ENCODE peak calls at places on chromosomes 2 and 18, in seven cellular contexts. One of them, this sample, is unnamed.

GRCh38 chr18:78758496-78758895 is 221.1 kb upstream of the SALL3 start:
- DNase-seq in IMR-90: no peak
- DNase-seq in mesendoderm: no peak
- DNase-seq in mesenchymal stem cell: no peak
- DNase-seq in neuronal stem cell: no peak
- DNase-seq in H1: no peak
- DNase-seq in H9: no peak
- DNase-seq in this sample: no peak

GRCh38 chr2:9617749-9618148 is 13.0 kb downstream of the YWHAQ start:
- DNase-seq in IMR-90: peak
- DNase-seq in neuronal stem cell: no peak
- DNase-seq in mesenchymal stem cell: no peak
- DNase-seq in H9: no peak
- DNase-seq in mesendoderm: no peak
- DNase-seq in H1: no peak
- DNase-seq in this sample: no peak

GRCh38 chr2:9745153-9745899 is 97.9 kb upstream of the TAF1B start:
- DNase-seq in mesenchymal stem cell: no peak
- DNase-seq in IMR-90: no peak
- DNase-seq in neuronal stem cell: no peak
- DNase-seq in mesendoderm: no peak
- DNase-seq in H1: no peak
- DNase-seq in H9: no peak
- DNase-seq in this sample: no peak

GRCh38 chr18:70044626-70045025 is 97.0 kb upstream of the CD226 start:
- DNase-seq in IMR-90: peak
- DNase-seq in H1: no peak
- DNase-seq in H9: no peak
- DNase-seq in mesenchymal stem cell: peak
- DNase-seq in mesendoderm: no peak
- DNase-seq in neuronal stem cell: no peak
- DNase-seq in this sample: peak

GRCh38 chr2:98959759-98960507 is 23.9 kb upstream of the CRACDL start:
- DNase-seq in mesendoderm: no peak
- DNase-seq in mesenchymal stem cell: no peak
- DNase-seq in IMR-90: no peak
- DNase-seq in H9: no peak
- DNase-seq in H1: no peak
- DNase-seq in neuronal stem cell: no peak
- DNase-seq in this sample: no peak

GRCh38 chr2:159137511-159138101 is 148.9 kb downstream of the WDSUB1 start:
- DNase-seq in IMR-90: no peak
- DNase-seq in mesenchymal stem cell: no peak
- DNase-seq in neuronal stem cell: no peak
- DNase-seq in mesendoderm: no peak
- DNase-seq in H1: no peak
- DNase-seq in H9: no peak
- DNase-seq in this sample: no peak

GRCh38 chr2:102013200-102014040 is 21.7 kb downstream of the IL1R2 start:
- DNase-seq in mesendoderm: no peak
- DNase-seq in H1: no peak
- DNase-seq in IMR-90: no peak
- DNase-seq in mesenchymal stem cell: no peak
- DNase-seq in neuronal stem cell: no peak
- DNase-seq in H9: no peak
- DNase-seq in this sample: no peak

GRCh38 chr18:32847719-32848118 is 74.9 kb upstream of the KLHL14 start:
- DNase-seq in mesenchymal stem cell: peak
- DNase-seq in mesendoderm: peak
- DNase-seq in H1: no peak
- DNase-seq in H9: peak
- DNase-seq in IMR-90: no peak
- DNase-seq in neuronal stem cell: peak
- DNase-seq in this sample: no peak

GRCh38 chr2:26786207-26787023 is 559 bp downstream of the CENPA start:
- DNase-seq in mesenchymal stem cell: peak
- DNase-seq in neuronal stem cell: no peak
- DNase-seq in IMR-90: no peak
- DNase-seq in mesendoderm: peak
- DNase-seq in H9: no peak
- DNase-seq in H1: peak
- DNase-seq in this sample: peak

GRCh38 chr2:68789603-68790002 is 55.0 kb downstream of the ARHGAP25 start:
- DNase-seq in mesenchymal stem cell: no peak
- DNase-seq in IMR-90: no peak
- DNase-seq in mesendoderm: no peak
- DNase-seq in neuronal stem cell: no peak
- DNase-seq in H9: no peak
- DNase-seq in H1: no peak
- DNase-seq in this sample: no peak

GRCh38 chr2:24456610-24457556 is 34.2 kb upstream of the NCOA1 start:
- DNase-seq in mesenchymal stem cell: peak
- DNase-seq in neuronal stem cell: no peak
- DNase-seq in IMR-90: peak
- DNase-seq in H9: no peak
- DNase-seq in H1: no peak
- DNase-seq in mesendoderm: peak
- DNase-seq in this sample: peak

GRCh38 chr18:68627812-68628211 is 87.1 kb downstream of the TMX3 start:
- DNase-seq in mesenchymal stem cell: no peak
- DNase-seq in H1: no peak
- DNase-seq in IMR-90: no peak
- DNase-seq in H9: no peak
- DNase-seq in mesendoderm: no peak
- DNase-seq in neuronal stem cell: no peak
- DNase-seq in this sample: no peak

GRCh38 chr2:37167636-37168182 is 10.9 kb upstream of the EIF2AK2 start:
- DNase-seq in H9: no peak
- DNase-seq in mesenchymal stem cell: no peak
- DNase-seq in mesendoderm: no peak
- DNase-seq in IMR-90: no peak
- DNase-seq in neuronal stem cell: no peak
- DNase-seq in H1: no peak
- DNase-seq in this sample: peak

GRCh38 chr2:159096896-159097295 is 128.5 kb downstream of the TANC1 start:
- DNase-seq in mesendoderm: no peak
- DNase-seq in H1: peak
- DNase-seq in mesenchymal stem cell: peak
- DNase-seq in neuronal stem cell: no peak
- DNase-seq in H9: no peak
- DNase-seq in IMR-90: no peak
- DNase-seq in this sample: no peak

GRCh38 chr2:6968319-6969100 is 51.3 kb downstream of the RNF144A start:
- DNase-seq in IMR-90: no peak
- DNase-seq in mesendoderm: peak
- DNase-seq in mesenchymal stem cell: peak
- DNase-seq in H9: no peak
- DNase-seq in H1: no peak
- DNase-seq in neuronal stem cell: no peak
- DNase-seq in this sample: no peak

GRCh38 chr2:85589166-85589565 is 4.9 kb downstream of the VAMP5 start:
- DNase-seq in mesendoderm: no peak
- DNase-seq in H9: no peak
- DNase-seq in IMR-90: no peak
- DNase-seq in mesenchymal stem cell: no peak
- DNase-seq in H1: no peak
- DNase-seq in neuronal stem cell: no peak
- DNase-seq in this sample: no peak

GRCh38 chr2:233597522-233597921 is 19.9 kb upstream of the UGT1A8 start:
- DNase-seq in H9: no peak
- DNase-seq in mesenchymal stem cell: no peak
- DNase-seq in H1: no peak
- DNase-seq in IMR-90: no peak
- DNase-seq in mesendoderm: no peak
- DNase-seq in neuronal stem cell: no peak
- DNase-seq in this sample: no peak

GRCh38 chr2:77434880-77435279 is 87.3 kb downstream of the LRRTM4 start:
- DNase-seq in mesendoderm: peak
- DNase-seq in IMR-90: no peak
- DNase-seq in mesenchymal stem cell: no peak
- DNase-seq in neuronal stem cell: no peak
- DNase-seq in H9: no peak
- DNase-seq in H1: no peak
- DNase-seq in this sample: no peak

GRCh38 chr2:203811491-203812221 is 55.9 kb upstream of the CTLA4 start:
- DNase-seq in H1: no peak
- DNase-seq in mesendoderm: peak
- DNase-seq in neuronal stem cell: no peak
- DNase-seq in H9: no peak
- DNase-seq in IMR-90: peak
- DNase-seq in mesenchymal stem cell: peak
- DNase-seq in this sample: peak

GRCh38 chr2:33275689-33276444 is 200.6 kb upstream of the RASGRP3 start:
- DNase-seq in neuronal stem cell: no peak
- DNase-seq in mesenchymal stem cell: peak
- DNase-seq in IMR-90: peak
- DNase-seq in H9: no peak
- DNase-seq in H1: no peak
- DNase-seq in mesendoderm: no peak
- DNase-seq in this sample: peak

DNA sequence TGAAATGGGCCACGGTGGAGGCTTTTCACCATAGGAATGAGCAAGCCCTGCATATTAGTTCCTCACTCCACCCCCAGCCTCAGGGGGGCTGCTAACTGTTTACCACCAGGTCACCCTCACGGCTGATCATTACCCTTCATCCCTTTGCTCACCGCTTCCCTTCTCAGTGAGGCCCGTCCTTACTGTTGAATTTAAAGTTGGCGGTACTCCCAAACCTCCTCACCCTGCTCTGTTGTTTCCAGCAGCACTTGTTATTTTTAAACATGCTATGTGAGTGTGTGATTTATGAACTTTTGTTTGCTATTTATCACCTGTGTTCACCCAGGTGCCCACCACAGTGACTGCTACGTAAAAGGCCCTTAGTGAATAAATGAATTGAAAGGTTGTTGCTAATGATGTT is 243.6 kb downstream of the ZNF407 start:
- DNase-seq in mesendoderm: no peak
- DNase-seq in mesenchymal stem cell: no peak
- DNase-seq in neuronal stem cell: no peak
- DNase-seq in H1: no peak
- DNase-seq in H9: no peak
- DNase-seq in IMR-90: no peak
- DNase-seq in this sample: no peak
- H2BK120ac ChIP-seq in mesendoderm: no peak
- H2BK120ac ChIP-seq in mesenchymal stem cell: no peak
- H2BK120ac ChIP-seq in neuronal stem cell: no peak
- H2BK120ac ChIP-seq in H1: no peak
- H2BK120ac ChIP-seq in H9: no peak
- H2BK120ac ChIP-seq in IMR-90: peak
- H2BK120ac ChIP-seq in this sample: no peak

GRCh38 chr2:230793573-230794359 is 71.0 kb upstream of the ITM2C start:
- DNase-seq in IMR-90: peak
- DNase-seq in H9: no peak
- DNase-seq in neuronal stem cell: no peak
- DNase-seq in H1: no peak
- DNase-seq in mesenchymal stem cell: peak
- DNase-seq in mesendoderm: no peak
- DNase-seq in this sample: peak
- H3K4me2 ChIP-seq in IMR-90: peak
- H3K4me2 ChIP-seq in H9: no peak
- H3K4me2 ChIP-seq in neuronal stem cell: no peak
- H3K4me2 ChIP-seq in H1: no peak
- H3K4me2 ChIP-seq in mesenchymal stem cell: peak
- H3K4me2 ChIP-seq in mesendoderm: no peak
- H3K4me2 ChIP-seq in this sample: no peak

DNA sequence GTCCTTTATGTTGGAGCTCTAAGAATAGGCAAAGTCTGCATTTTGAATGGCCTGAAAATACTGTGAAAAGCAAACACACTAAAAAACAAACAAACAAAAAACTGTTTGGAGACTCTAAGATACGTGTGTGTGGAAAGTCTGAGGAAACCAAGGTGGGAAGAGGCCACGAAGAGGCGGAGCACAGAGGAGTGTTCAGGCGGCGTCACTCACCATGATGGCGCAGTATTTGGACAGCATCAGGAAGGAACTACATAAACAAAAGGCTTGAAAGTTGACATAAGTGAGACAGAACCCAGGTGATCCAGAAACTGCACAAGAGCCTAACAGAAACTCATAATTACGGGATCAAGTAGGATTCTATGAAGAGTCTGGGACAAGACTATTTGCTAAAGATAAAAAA is 50.8 kb upstream of the SOS1 start:
- DNase-seq in neuronal stem cell: no peak
- DNase-seq in IMR-90: no peak
- DNase-seq in H9: no peak
- DNase-seq in mesendoderm: no peak
- DNase-seq in mesenchymal stem cell: no peak
- DNase-seq in H1: no peak
- DNase-seq in this sample: no peak
- H4K8ac ChIP-seq in neuronal stem cell: no peak
- H4K8ac ChIP-seq in IMR-90: no peak
- H4K8ac ChIP-seq in H9: no peak
- H4K8ac ChIP-seq in mesendoderm: no peak
- H4K8ac ChIP-seq in mesenchymal stem cell: no peak
- H4K8ac ChIP-seq in H1: no peak
- H4K8ac ChIP-seq in this sample: no peak

GRCh38 chr2:213691351-213691750 is 407.1 kb downstream of the SPAG16 start:
- DNase-seq in H9: no peak
- DNase-seq in mesendoderm: no peak
- DNase-seq in neuronal stem cell: no peak
- DNase-seq in mesenchymal stem cell: no peak
- DNase-seq in H1: no peak
- DNase-seq in IMR-90: no peak
- DNase-seq in this sample: no peak

GRCh38 chr2:213696427-213696826 is 412.2 kb downstream of the SPAG16 start:
- DNase-seq in H1: no peak
- DNase-seq in neuronal stem cell: no peak
- DNase-seq in H9: no peak
- DNase-seq in mesenchymal stem cell: no peak
- DNase-seq in mesendoderm: no peak
- DNase-seq in IMR-90: no peak
- DNase-seq in this sample: no peak
- H2BK120ac ChIP-seq in H1: no peak
- H2BK120ac ChIP-seq in neuronal stem cell: no peak
- H2BK120ac ChIP-seq in H9: no peak
- H2BK120ac ChIP-seq in mesenchymal stem cell: no peak
- H2BK120ac ChIP-seq in mesendoderm: no peak
- H2BK120ac ChIP-seq in IMR-90: no peak
- H2BK120ac ChIP-seq in this sample: no peak

DNA sequence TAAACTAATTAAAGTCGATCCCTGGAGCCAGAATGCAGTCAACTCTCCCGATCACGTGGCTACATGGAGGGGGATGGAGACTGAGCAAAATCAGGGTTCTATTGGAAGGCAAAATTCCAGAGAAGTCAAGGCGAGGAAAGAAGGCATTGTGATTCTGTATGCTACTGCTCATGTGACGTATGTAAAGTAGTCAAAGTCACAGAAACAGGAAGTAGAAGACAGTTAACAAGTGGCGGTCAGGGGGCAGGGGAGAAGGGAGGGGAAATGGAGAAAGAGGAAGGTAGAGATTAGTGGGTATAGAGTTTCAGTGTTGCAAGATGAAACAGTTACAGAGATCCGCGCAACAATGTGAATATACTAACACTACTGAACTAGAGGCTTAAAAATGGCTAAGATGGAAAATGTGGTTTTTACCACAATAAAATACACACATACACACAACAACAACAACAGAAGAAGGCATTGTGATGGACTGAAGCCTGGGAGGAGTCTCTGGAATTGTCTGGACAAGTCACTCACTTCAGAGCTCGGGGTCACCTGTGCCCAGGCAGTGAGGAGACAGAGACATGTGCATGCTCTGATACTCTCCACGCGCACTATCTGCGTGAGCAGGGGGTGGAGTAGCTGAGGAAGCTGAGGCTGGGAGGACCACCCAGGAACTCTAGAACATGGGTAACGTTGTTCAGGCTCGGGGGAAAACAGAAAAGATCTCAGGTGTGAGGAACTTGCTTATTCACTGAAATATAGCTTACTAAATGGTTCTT is 89.9 kb upstream of the CDCA7 start:
- DNase-seq in mesenchymal stem cell: no peak
- DNase-seq in mesendoderm: peak
- DNase-seq in H1: no peak
- DNase-seq in neuronal stem cell: no peak
- DNase-seq in IMR-90: no peak
- DNase-seq in H9: peak
- DNase-seq in this sample: peak
- H3K4me2 ChIP-seq in mesenchymal stem cell: no peak
- H3K4me2 ChIP-seq in mesendoderm: no peak
- H3K4me2 ChIP-seq in H1: peak
- H3K4me2 ChIP-seq in neuronal stem cell: no peak
- H3K4me2 ChIP-seq in IMR-90: no peak
- H3K4me2 ChIP-seq in H9: peak
- H3K4me2 ChIP-seq in this sample: no peak

This sample was measured in trophoblast cell.